ENCODE peak calls at places on chromosomes 1 and 21, in eight cellular contexts. One of them, this sample, is unnamed.

GRCh38 chr1:98884864-98885263 is 119.8 kb downstream of the PLPPR5 start:
- DNase-seq in mesothelial cell of epicardium: no peak
- DNase-seq in body of pancreas: no peak
- DNase-seq in GM20000: no peak
- DNase-seq in HFFc6: no peak
- DNase-seq in GM12865: no peak
- DNase-seq in lower leg skin: no peak
- DNase-seq in lung: no peak
- DNase-seq in this sample: no peak

GRCh38 chr1:91781371-91781825 is 104.6 kb downstream of the TGFBR3 start:
- DNase-seq in HFFc6: peak; percentile 88
- DNase-seq in lower leg skin: no peak
- DNase-seq in body of pancreas: no peak
- DNase-seq in GM20000: no peak
- DNase-seq in GM12865: no peak
- DNase-seq in mesothelial cell of epicardium: no peak
- DNase-seq in lung: no peak
- DNase-seq in this sample: no peak

GRCh38 chr21:17903029-17903806 is 84.1 kb upstream of the C21orf91 start:
- DNase-seq in GM20000: peak; percentile 44
- DNase-seq in body of pancreas: no peak
- DNase-seq in mesothelial cell of epicardium: no peak
- DNase-seq in lung: no peak
- DNase-seq in GM12865: peak; percentile 35
- DNase-seq in lower leg skin: no peak
- DNase-seq in HFFc6: peak; percentile 32
- DNase-seq in this sample: no peak

GRCh38 chr1:206505702-206506375 is 1.5 kb upstream of the RASSF5 start:
- DNase-seq in lower leg skin: no peak
- DNase-seq in body of pancreas: no peak
- DNase-seq in lung: no peak
- DNase-seq in GM12865: peak; percentile 32
- DNase-seq in GM20000: peak; percentile 41
- DNase-seq in HFFc6: peak; percentile 26
- DNase-seq in mesothelial cell of epicardium: no peak
- DNase-seq in this sample: no peak

GRCh38 chr1:88731475-88731874 is 47.4 kb downstream of the PKN2 start:
- DNase-seq in HFFc6: peak; percentile 92
- DNase-seq in lower leg skin: peak; percentile 36
- DNase-seq in lung: no peak
- DNase-seq in GM12865: peak; percentile 9
- DNase-seq in body of pancreas: no peak
- DNase-seq in mesothelial cell of epicardium: no peak
- DNase-seq in GM20000: no peak
- DNase-seq in this sample: no peak

GRCh38 chr1:231337043-231337471 is 595 bp downstream of the EXOC8 start:
- DNase-seq in GM12865: no peak
- DNase-seq in GM20000: no peak
- DNase-seq in mesothelial cell of epicardium: peak; percentile 48
- DNase-seq in lower leg skin: no peak
- DNase-seq in body of pancreas: no peak
- DNase-seq in lung: no peak
- DNase-seq in HFFc6: no peak
- DNase-seq in this sample: no peak

GRCh38 chr21:33587792-33588484 is 546 bp downstream of the DONSON start:
- DNase-seq in mesothelial cell of epicardium: no peak
- DNase-seq in lung: no peak
- DNase-seq in body of pancreas: peak; percentile 39
- DNase-seq in GM12865: peak; percentile 61
- DNase-seq in lower leg skin: peak; percentile 24
- DNase-seq in GM20000: no peak
- DNase-seq in HFFc6: no peak
- DNase-seq in this sample: peak; percentile 26

GRCh38 chr1:162734047-162734446 is 56.5 kb upstream of the HSD17B7 start:
- DNase-seq in mesothelial cell of epicardium: no peak
- DNase-seq in GM20000: no peak
- DNase-seq in GM12865: no peak
- DNase-seq in body of pancreas: no peak
- DNase-seq in HFFc6: no peak
- DNase-seq in lung: no peak
- DNase-seq in lower leg skin: no peak
- DNase-seq in this sample: no peak

GRCh38 chr1:202249846-202250245 is 56.2 kb downstream of the LGR6 start:
- DNase-seq in lung: no peak
- DNase-seq in GM20000: no peak
- DNase-seq in HFFc6: no peak
- DNase-seq in GM12865: no peak
- DNase-seq in body of pancreas: no peak
- DNase-seq in mesothelial cell of epicardium: no peak
- DNase-seq in lower leg skin: no peak
- DNase-seq in this sample: no peak

GRCh38 chr1:26799479-26800133 is 11.9 kb downstream of the PIGV start:
- DNase-seq in HFFc6: peak; percentile 58
- DNase-seq in lung: no peak
- DNase-seq in body of pancreas: no peak
- DNase-seq in mesothelial cell of epicardium: no peak
- DNase-seq in GM20000: no peak
- DNase-seq in GM12865: no peak
- DNase-seq in lower leg skin: no peak
- DNase-seq in this sample: peak; percentile 25

GRCh38 chr1:91609571-91609970 is 108.9 kb downstream of the CDC7 start:
- DNase-seq in GM20000: no peak
- DNase-seq in HFFc6: peak; percentile 52
- DNase-seq in GM12865: no peak
- DNase-seq in mesothelial cell of epicardium: no peak
- DNase-seq in lower leg skin: peak; percentile 48
- DNase-seq in lung: no peak
- DNase-seq in body of pancreas: no peak
- DNase-seq in this sample: no peak

GRCh38 chr1:158035976-158036583 is 42.6 kb downstream of the KIRREL1 start:
- DNase-seq in GM20000: no peak
- DNase-seq in mesothelial cell of epicardium: no peak
- DNase-seq in body of pancreas: peak; percentile 40
- DNase-seq in lower leg skin: no peak
- DNase-seq in HFFc6: peak; percentile 39
- DNase-seq in lung: peak; percentile 44
- DNase-seq in GM12865: peak; percentile 31
- DNase-seq in this sample: peak; percentile 60

GRCh38 chr1:63038586-63038985 is 254.7 kb downstream of the ATG4C start:
- DNase-seq in body of pancreas: no peak
- DNase-seq in mesothelial cell of epicardium: no peak
- DNase-seq in lower leg skin: no peak
- DNase-seq in lung: no peak
- DNase-seq in GM12865: no peak
- DNase-seq in GM20000: no peak
- DNase-seq in HFFc6: no peak
- DNase-seq in this sample: no peak

GRCh38 chr1:186404454-186405051 is 28.9 kb downstream of the ODR4 start:
- DNase-seq in GM12865: peak; percentile 51
- DNase-seq in lower leg skin: no peak
- DNase-seq in GM20000: peak; percentile 28
- DNase-seq in lung: no peak
- DNase-seq in body of pancreas: no peak
- DNase-seq in HFFc6: peak; percentile 66
- DNase-seq in mesothelial cell of epicardium: no peak
- DNase-seq in this sample: peak; percentile 13

GRCh38 chr1:115908565-115909334 is 67.6 kb upstream of the SLC22A15 start:
- DNase-seq in HFFc6: no peak
- DNase-seq in body of pancreas: no peak
- DNase-seq in lung: no peak
- DNase-seq in GM20000: no peak
- DNase-seq in lower leg skin: no peak
- DNase-seq in mesothelial cell of epicardium: no peak
- DNase-seq in GM12865: no peak
- DNase-seq in this sample: no peak

GRCh38 chr1:42660907-42661500 is 2.8 kb downstream of the PPIH start:
- DNase-seq in mesothelial cell of epicardium: no peak
- DNase-seq in HFFc6: no peak
- DNase-seq in body of pancreas: no peak
- DNase-seq in GM20000: peak; percentile 45
- DNase-seq in lung: no peak
- DNase-seq in lower leg skin: no peak
- DNase-seq in GM12865: peak; percentile 42
- DNase-seq in this sample: no peak

GRCh38 chr1:42658880-42659337 is 686 bp downstream of the PPIH start:
- DNase-seq in mesothelial cell of epicardium: no peak
- DNase-seq in lung: no peak
- DNase-seq in body of pancreas: no peak
- DNase-seq in HFFc6: peak; percentile 48
- DNase-seq in lower leg skin: no peak
- DNase-seq in GM20000: no peak
- DNase-seq in GM12865: no peak
- DNase-seq in this sample: no peak

DNA sequence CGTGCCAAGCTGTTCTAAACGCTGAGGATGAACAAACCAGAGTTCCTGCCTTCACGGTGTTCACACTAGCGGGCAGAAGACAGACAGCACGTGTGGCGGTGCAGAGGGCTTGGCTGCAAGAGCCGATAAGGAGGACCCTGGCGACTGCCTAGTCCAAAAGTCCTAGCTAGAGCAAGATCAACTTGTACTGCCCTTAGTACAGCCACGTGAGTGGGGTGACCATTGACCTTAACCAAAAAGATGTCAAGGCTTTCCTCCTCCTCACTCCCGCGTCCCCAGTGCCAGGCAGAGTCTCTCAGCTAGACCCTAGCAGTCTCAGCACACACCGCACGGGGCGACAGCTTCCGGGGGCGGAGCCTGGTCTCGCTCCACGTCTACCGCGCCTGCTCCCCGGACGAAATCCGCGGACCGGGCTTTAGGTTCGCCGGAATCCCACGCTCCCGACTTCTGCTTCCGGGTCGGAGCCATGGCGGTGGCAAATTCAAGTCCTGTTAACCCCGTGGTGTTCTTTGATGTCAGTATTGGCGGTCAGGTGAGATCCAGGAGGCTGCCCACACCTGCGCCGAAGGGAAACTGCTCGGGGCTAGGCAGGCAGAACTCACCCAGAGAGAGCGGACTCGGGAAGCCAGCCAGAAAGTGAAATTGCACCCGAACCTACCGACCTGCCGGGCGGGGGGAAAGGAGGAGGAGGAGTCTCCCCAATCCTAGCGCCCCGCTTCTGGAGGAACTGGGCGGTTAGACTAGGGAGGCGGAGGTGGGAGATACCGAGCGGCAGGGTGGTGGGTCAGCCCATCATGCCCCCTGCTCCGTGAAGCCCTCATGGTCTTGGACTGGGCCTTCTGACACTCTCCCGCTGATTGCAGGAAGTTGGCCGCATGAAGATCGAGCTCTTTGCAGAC is at the start of gene PPIH:
- DNase-seq in mesothelial cell of epicardium: peak; percentile 86
- DNase-seq in GM12865: peak; percentile 95
- DNase-seq in GM20000: peak; percentile 88
- DNase-seq in HFFc6: peak; percentile 89
- DNase-seq in lower leg skin: peak; percentile 94
- DNase-seq in body of pancreas: peak; percentile 94
- DNase-seq in lung: peak; percentile 96
- DNase-seq in this sample: peak; percentile 95
- TF ChIP-seq CTCF in mesothelial cell of epicardium: no peak
- TF ChIP-seq CTCF in GM12865: peak; percentile 19
- TF ChIP-seq CTCF in GM20000: no peak
- TF ChIP-seq CTCF in HFFc6: peak; percentile 44
- TF ChIP-seq CTCF in lower leg skin: peak; percentile 25
- TF ChIP-seq CTCF in body of pancreas: peak; percentile 72
- TF ChIP-seq CTCF in lung: no peak
- TF ChIP-seq CTCF in this sample: peak; percentile 45

GRCh38 chr21:44509539-44509938 is 30.5 kb downstream of the KRTAP10-1 start:
- DNase-seq in GM12865: peak; percentile 18
- DNase-seq in lower leg skin: peak; percentile 28
- DNase-seq in HFFc6: no peak
- DNase-seq in mesothelial cell of epicardium: no peak
- DNase-seq in GM20000: no peak
- DNase-seq in body of pancreas: peak; percentile 93
- DNase-seq in lung: peak; percentile 79
- DNase-seq in this sample: peak; percentile 68
- TF ChIP-seq CTCF in GM12865: peak; percentile 40
- TF ChIP-seq CTCF in lower leg skin: no peak
- TF ChIP-seq CTCF in HFFc6: no peak
- TF ChIP-seq CTCF in mesothelial cell of epicardium: no peak
- TF ChIP-seq CTCF in GM20000: no peak
- TF ChIP-seq CTCF in body of pancreas: peak; percentile 90
- TF ChIP-seq CTCF in lung: no peak
- TF ChIP-seq CTCF in this sample: peak; percentile 17

DNA sequence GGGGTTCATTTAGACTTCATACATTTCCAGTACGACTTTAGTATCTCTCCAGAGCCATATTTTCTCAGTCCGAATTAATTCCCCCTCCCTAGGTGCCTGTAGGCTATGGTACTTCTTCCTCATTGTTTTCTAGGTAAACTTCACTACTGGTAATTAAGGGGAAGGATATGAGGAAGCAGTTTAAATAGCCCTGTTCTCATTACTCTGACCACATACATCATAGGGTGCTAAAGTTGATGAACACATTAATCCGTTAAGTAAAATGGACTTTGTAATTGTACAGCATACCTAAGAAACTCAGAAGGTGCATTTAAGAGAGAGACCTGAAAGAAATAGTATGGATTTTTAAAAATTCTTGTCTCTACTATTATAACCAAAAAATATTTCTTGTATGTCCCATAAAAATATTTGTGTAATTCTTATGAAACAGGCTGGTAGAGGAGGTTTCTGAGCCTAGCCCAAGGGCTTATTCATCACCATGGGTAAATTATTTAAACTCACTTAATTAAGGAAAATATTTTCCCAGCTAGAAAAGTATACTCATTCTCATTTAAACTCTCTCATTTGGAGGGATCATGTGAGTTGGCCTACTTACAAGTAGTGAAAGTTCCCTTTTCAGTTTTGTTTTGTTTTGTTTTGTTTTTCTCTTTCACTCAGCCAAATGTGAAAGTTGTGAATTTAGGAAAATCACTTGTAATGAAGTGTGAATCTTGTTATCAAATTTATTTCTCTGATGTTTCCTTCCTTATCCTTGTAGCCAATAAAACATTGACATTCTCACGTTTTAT is 2.0 kb downstream of the PRMT6 start:
- DNase-seq in lung: no peak
- DNase-seq in body of pancreas: no peak
- DNase-seq in GM12865: peak; percentile 18
- DNase-seq in mesothelial cell of epicardium: no peak
- DNase-seq in GM20000: peak; percentile 25
- DNase-seq in lower leg skin: no peak
- DNase-seq in HFFc6: no peak
- DNase-seq in this sample: no peak
- TF ChIP-seq CTCF in lung: no peak
- TF ChIP-seq CTCF in body of pancreas: no peak
- TF ChIP-seq CTCF in GM12865: no peak
- TF ChIP-seq CTCF in mesothelial cell of epicardium: no peak
- TF ChIP-seq CTCF in GM20000: no peak
- TF ChIP-seq CTCF in lower leg skin: no peak
- TF ChIP-seq CTCF in HFFc6: no peak
- TF ChIP-seq CTCF in this sample: no peak

DNA sequence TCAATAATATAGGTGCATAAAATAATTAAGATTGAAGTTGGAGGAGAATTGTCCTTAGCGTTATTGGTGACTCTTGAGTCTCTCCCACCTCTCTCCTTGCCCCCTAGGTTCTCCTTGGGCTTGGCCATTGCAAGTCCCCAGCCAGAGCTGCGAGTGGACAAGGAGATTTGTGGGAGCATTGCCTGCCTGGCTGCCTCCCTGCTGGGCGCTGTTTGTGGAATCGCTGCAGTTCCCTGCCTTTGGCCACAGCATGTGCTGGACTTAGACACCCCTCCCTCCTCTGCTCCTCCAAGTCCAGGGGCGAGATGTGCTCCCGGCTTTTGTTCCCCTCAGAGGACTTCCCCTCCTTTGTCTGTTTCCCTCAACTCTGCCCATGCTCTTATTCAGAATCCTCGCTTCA is 21.9 kb upstream of the HUNK start:
- DNase-seq in lower leg skin: no peak
- DNase-seq in body of pancreas: no peak
- DNase-seq in lung: no peak
- DNase-seq in HFFc6: no peak
- DNase-seq in GM12865: no peak
- DNase-seq in mesothelial cell of epicardium: no peak
- DNase-seq in GM20000: no peak
- DNase-seq in this sample: no peak
- TF ChIP-seq CTCF in lower leg skin: no peak
- TF ChIP-seq CTCF in body of pancreas: no peak
- TF ChIP-seq CTCF in lung: no peak
- TF ChIP-seq CTCF in HFFc6: no peak
- TF ChIP-seq CTCF in GM12865: no peak
- TF ChIP-seq CTCF in mesothelial cell of epicardium: no peak
- TF ChIP-seq CTCF in GM20000: no peak
- TF ChIP-seq CTCF in this sample: no peak

This sample was measured in Calu3.